ENCODE peak calls at places on chromosomes 3 and 15, in six cellular contexts. H, I, T, U, J and A are unnamed samples.

GRCh38 chr3:120554727-120555660 is 41.1 kb upstream of the NDUFB4 start:
- DNase-seq in T (no peak), H (no peak), U (no peak), J (no peak), I (no peak), A (no peak)

GRCh38 chr3:72628065-72628464 is 220.2 kb downstream of the SHQ1 start:
- DNase-seq in H (no peak), T (no peak), I (peak), U (no peak), J (no peak), A (no peak)

GRCh38 chr3:76267991-76268390 is 482.6 kb upstream of the ZNF717 start:
- DNase-seq in T (no peak), H (no peak), U (no peak), I (no peak), J (no peak), A (no peak)

GRCh38 chr3:191774485-191774884 is 313.5 kb downstream of the PYDC2 start:
- DNase-seq in H (no peak), U (no peak), J (no peak), I (peak), T (no peak), A (no peak)

GRCh38 chr3:57094606-57095005 is 34.1 kb downstream of the SPATA12 start:
- DNase-seq in J (no peak), T (no peak), I (no peak), H (no peak), U (no peak), A (no peak)

GRCh38 chr15:99507732-99508571 is 57.8 kb upstream of the MEF2A start:
- DNase-seq in H (no peak), U (no peak), T (peak), J (no peak), I (no peak), A (no peak)

GRCh38 chr15:74621546-74621920 is 5.9 kb downstream of the CLK3 start:
- DNase-seq in J (no peak), U (no peak), I (no peak), T (no peak), H (no peak), A (no peak)

GRCh38 chr15:68508485-68509189 is 70.2 kb upstream of the CORO2B start:
- DNase-seq in J (peak), I (no peak), U (no peak), H (no peak), T (no peak), A (no peak)

GRCh38 chr15:51363391-51363790 is 21.9 kb downstream of the GLDN start:
- DNase-seq in H (no peak), U (no peak), I (no peak), J (no peak), T (no peak), A (no peak)

GRCh38 chr3:128523591-128523990 is 30.6 kb upstream of the GATA2 start:
- DNase-seq in H (no peak), I (no peak), U (no peak), J (no peak), T (no peak), A (no peak)

GRCh38 chr3:4864503-4864902 is 114.7 kb upstream of the BHLHE40 start:
- DNase-seq in T (no peak), H (no peak), U (no peak), I (no peak), J (no peak), A (no peak)

GRCh38 chr15:75349851-75350588 is 3.2 kb downstream of the NEIL1 start:
- DNase-seq in I (no peak), J (no peak), H (no peak), U (peak), T (no peak), A (no peak)

GRCh38 chr15:80852676-80853075 is 73.5 kb downstream of the CEMIP start:
- DNase-seq in U (no peak), T (no peak), H (no peak), J (no peak), I (no peak), A (no peak)

DNA sequence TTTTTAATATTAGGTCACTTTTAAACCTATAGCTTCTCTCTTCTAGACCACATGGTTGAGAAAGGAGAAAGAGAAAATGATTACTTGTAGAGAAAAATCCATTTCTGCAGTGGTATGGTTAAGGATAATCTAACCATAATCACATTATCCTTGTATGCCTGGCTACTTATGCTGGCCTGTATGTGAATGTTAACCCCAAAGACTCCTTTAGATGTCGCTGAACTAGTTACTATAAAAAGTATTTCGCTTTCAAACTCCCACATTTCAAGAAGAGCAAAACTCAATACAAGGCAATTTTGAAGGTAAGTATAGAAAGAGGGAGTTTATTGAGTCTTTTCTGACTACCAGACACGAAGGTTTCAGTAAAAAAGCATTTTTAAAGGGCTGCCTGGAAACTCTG is 2.2 kb downstream of the KCTD6 start:
- DNase-seq in I (no peak), U (no peak), H (no peak), T (no peak), J (no peak), A (no peak)
- H3K27ac ChIP-seq in I (no peak), U (no peak), H (no peak), T (no peak), J (no peak), A (no peak)

GRCh38 chr3:28587723-28588122 is 239.1 kb upstream of the AZI2 start:
- DNase-seq in U (no peak), I (no peak), J (no peak), H (no peak), T (no peak), A (no peak)

GRCh38 chr3:28595364-28595763 is 246.7 kb upstream of the AZI2 start:
- DNase-seq in U (no peak), J (no peak), H (no peak), T (no peak), I (peak), A (no peak)

GRCh38 chr3:28590851-28591250 is 242.2 kb upstream of the AZI2 start:
- DNase-seq in T (no peak), U (no peak), J (no peak), H (no peak), I (no peak), A (no peak)

GRCh38 chr3:28586325-28586724 is 237.7 kb upstream of the AZI2 start:
- DNase-seq in T (no peak), U (no peak), H (no peak), I (no peak), J (no peak), A (no peak)

GRCh38 chr3:28590216-28590615 is 241.6 kb upstream of the AZI2 start:
- DNase-seq in I (no peak), U (no peak), J (no peak), T (no peak), H (no peak), A (no peak)
- H3K4me3 ChIP-seq in I (no peak), U (no peak), J (no peak), T (no peak), H (no peak), A (no peak)

GRCh38 chr15:38377547-38378161 is 76.3 kb upstream of the FAM98B start:
- DNase-seq in I (no peak), U (no peak), H (no peak), T (no peak), J (no peak), A (no peak)

GRCh38 chr15:38374477-38374876 is 79.5 kb upstream of the FAM98B start:
- DNase-seq in H (no peak), U (no peak), I (no peak), T (no peak), J (no peak), A (no peak)

GRCh38 chr15:38373016-38373415 is 80.9 kb upstream of the FAM98B start:
- DNase-seq in J (no peak), T (no peak), H (no peak), I (peak), U (no peak), A (no peak)

GRCh38 chr15:38374024-38374423 is 79.9 kb upstream of the FAM98B start:
- DNase-seq in J (no peak), I (no peak), U (no peak), H (no peak), T (no peak), A (no peak)

DNA sequence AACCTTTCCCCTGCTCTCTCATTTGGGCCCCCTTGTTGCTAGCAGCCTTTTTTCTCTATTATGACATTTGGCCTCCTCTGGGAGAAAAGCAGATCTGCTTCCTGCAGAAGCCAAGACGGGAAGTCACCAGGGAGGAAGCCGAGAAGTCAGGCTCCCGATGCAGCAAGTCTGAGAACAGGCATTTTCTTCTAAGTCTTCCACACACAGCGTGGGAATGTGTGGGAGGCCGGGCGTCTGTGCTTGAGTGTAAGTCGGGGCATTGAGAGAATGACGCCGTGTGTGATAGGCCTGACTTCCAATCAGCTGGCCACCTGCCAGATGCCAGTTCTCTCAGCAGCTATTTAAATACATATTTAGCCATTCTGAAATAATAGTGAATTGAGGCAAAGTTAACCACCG is 75.8 kb upstream of the FAM98B start:
- DNase-seq in I (no peak), U (no peak), J (no peak), H (peak), T (no peak), A (no peak)
- H3K27ac ChIP-seq in I (no peak), U (no peak), J (no peak), H (no peak), T (no peak), A (no peak)

DNA sequence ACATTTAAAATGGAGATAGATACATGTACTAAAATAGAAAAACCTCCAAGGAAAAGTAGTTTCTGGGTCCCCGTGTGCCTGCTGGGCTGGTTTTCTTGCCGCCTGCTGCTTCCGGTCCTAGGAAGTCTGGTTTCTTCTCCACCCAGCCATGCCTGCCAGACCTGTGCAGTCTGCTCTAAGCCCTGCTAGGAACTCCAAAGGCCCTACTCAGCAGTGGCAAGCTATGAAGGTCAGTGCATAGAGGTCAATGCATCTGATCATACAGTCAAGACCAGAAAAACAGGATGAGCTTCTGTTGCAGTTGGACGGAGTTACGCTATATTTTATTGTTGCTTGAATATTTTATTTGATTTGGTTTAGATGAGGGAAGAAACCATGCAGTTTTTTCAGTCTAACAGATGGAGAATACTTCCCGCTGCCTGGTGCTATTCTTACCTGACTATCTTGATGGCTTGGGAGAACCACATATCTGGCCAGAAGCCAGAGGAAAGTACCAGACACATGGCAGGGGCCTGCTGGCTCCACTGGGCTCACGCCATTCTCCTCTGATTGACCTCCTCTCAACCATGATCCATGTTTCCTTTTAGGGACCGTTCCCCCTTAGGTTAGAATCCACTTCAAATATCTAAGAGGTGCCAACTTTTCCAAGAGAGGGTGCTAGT is 226.8 kb upstream of the ST8SIA2 start:
- DNase-seq in J (no peak), I (no peak), T (no peak), H (no peak), U (no peak), A (no peak)
- H3K4me3 ChIP-seq in J (no peak), I (no peak), T (no peak), H (no peak), U (no peak), A (no peak)

DNA sequence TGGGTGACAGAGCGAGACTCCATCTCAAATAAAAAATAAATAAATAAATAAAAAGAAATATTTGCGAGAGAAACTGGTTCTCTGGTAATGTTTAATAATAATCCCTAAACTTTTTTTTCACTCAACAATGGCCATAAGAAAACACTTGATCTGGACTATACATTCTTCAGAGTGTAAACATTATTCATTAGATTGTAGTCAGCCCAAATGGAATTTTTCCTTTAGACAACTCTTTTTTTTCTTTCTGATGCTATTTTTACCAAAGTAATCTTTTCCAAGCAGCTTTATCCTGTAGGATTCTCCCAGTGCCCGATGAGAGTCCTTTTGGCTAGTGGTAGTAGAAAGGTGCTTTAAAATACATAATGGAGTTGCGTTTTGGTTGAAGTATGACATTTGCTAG is 90.4 kb downstream of the NEDD4 start:
- DNase-seq in J (no peak), U (no peak), I (no peak), H (no peak), T (no peak), A (no peak)
- H3K27ac ChIP-seq in J (no peak), U (no peak), I (no peak), H (no peak), T (no peak), A (no peak)

GRCh38 chr15:24924621-24925020 is 30.2 kb upstream of the SNRPN start:
- DNase-seq in T (no peak), I (peak), H (no peak), J (no peak), U (no peak), A (no peak)
- H3K4me3 ChIP-seq in T (no peak), I (no peak), H (no peak), J (no peak), U (no peak), A (no peak)